ENCODE peak calls at places on chromosomes 7 and 10, in eight cellular contexts. I, Z, L, J, M, V, P and Q are unnamed samples.

GRCh38 chr7:906776-907157 is 30.4 kb downstream of the GET4 start:
- DNase-seq in J (no peak), M (no peak), Z (no peak), I (no peak), V (no peak), P (no peak), L (no peak), Q (no peak)

GRCh38 chr10:91613411-91614253 is 19.2 kb downstream of the PPP1R3C start:
- DNase-seq in Z (peak), L (no peak), V (no peak), I (no peak), M (peak), P (no peak), J (no peak), Q (no peak)

GRCh38 chr7:50664461-50664922 is 99.3 kb upstream of the DDC start:
- DNase-seq in P (no peak), I (no peak), V (no peak), Z (no peak), J (no peak), M (peak), L (no peak), Q (no peak)

GRCh38 chr10:17217661-17218306 is 10.3 kb upstream of the VIM start:
- DNase-seq in M (peak), L (no peak), P (no peak), I (no peak), Z (no peak), J (no peak), V (no peak), Q (no peak)

GRCh38 chr7:3095046-3095445 is 51.4 kb upstream of the CARD11 start:
- DNase-seq in I (no peak), L (no peak), Z (no peak), V (peak), J (no peak), M (no peak), P (peak), Q (no peak)

GRCh38 chr7:18570890-18571478 is 75.4 kb downstream of the HDAC9 start:
- DNase-seq in M (peak), L (no peak), I (no peak), V (no peak), J (peak), P (no peak), Z (peak), Q (no peak)

GRCh38 chr7:20798694-20799121 is 12.0 kb upstream of the SP8 start:
- DNase-seq in J (peak), V (no peak), P (no peak), Z (no peak), I (no peak), L (no peak), M (no peak), Q (no peak)

GRCh38 chr7:47893238-47893637 is 55.0 kb downstream of the PKD1L1 start:
- DNase-seq in P (no peak), J (peak), I (peak), V (no peak), Z (no peak), L (no peak), M (no peak), Q (no peak)

GRCh38 chr10:127441350-127442219 is 107.5 kb upstream of the NPS start:
- DNase-seq in L (no peak), P (no peak), Z (no peak), I (peak), J (no peak), M (no peak), V (no peak), Q (no peak)

GRCh38 chr7:114631249-114631822 is 216.7 kb downstream of the FOXP2 start:
- DNase-seq in M (no peak), P (no peak), J (no peak), I (no peak), Z (no peak), L (no peak), V (no peak), Q (no peak)

GRCh38 chr10:103548581-103549348 is 55.3 kb downstream of the NEURL1 start:
- DNase-seq in I (no peak), Z (peak), M (no peak), P (no peak), L (peak), J (no peak), V (no peak), Q (no peak)

GRCh38 chr7:44287488-44288380 is 37.7 kb downstream of the CAMK2B start:
- DNase-seq in V (no peak), M (no peak), Z (no peak), L (no peak), J (no peak), P (no peak), I (no peak), Q (no peak)

GRCh38 chr10:70672165-70672992 is at the start of gene ADAMTS14:
- DNase-seq in V (no peak), P (no peak), I (peak), J (peak), M (peak), L (no peak), Z (peak), Q (no peak)

GRCh38 chr7:39733881-39734571 is 110.7 kb downstream of the RALA start:
- DNase-seq in L (no peak), J (no peak), I (no peak), M (peak), V (no peak), P (no peak), Z (peak), Q (no peak)

GRCh38 chr10:21349912-21350286 is 175.6 kb downstream of the SKIDA1 start:
- DNase-seq in V (no peak), I (no peak), M (no peak), J (no peak), L (no peak), P (no peak), Z (no peak), Q (no peak)

GRCh38 chr7:27663989-27664331 is 1.3 kb upstream of the HIBADH start:
- DNase-seq in J (no peak), L (no peak), P (no peak), I (no peak), Z (no peak), M (no peak), V (no peak), Q (no peak)

GRCh38 chr7:14021069-14021468 is 31.6 kb upstream of the ETV1 start:
- DNase-seq in J (no peak), M (no peak), P (no peak), I (no peak), Z (no peak), L (no peak), V (no peak), Q (no peak)

GRCh38 chr7:137492889-137493288 is 149.4 kb upstream of the PTN start:
- DNase-seq in M (no peak), J (no peak), I (no peak), Z (no peak), V (no peak), P (no peak), L (no peak), Q (no peak)

GRCh38 chr7:538764-539685 is 19.4 kb upstream of the PDGFA start:
- DNase-seq in V (no peak), I (peak), J (no peak), L (no peak), Z (peak), P (no peak), M (no peak), Q (no peak)

GRCh38 chr10:97718178-97718577 is 4.6 kb downstream of the MARVELD1 start:
- DNase-seq in J (no peak), I (no peak), P (no peak), L (no peak), Z (no peak), V (no peak), M (no peak), Q (no peak)